ENCODE peak calls at places on chromosomes 3 and 15, in six cellular contexts. I is lower lobe of right lung, P is upper lobe of left lung, M is lower leg skin, D is fibroblast of mammary gland, X is progenitor cell of endocrine pancreas. B is an unnamed sample.

GRCh38 chr15:55434989-55435825 is 26.9 kb downstream of the PIERCE2 start:
- DNase-seq in I (no peak), P (no peak), M (no peak), D (peak; percentile 63), X (no peak), B (no peak)

GRCh38 chr3:64889991-64890390 is 202.2 kb upstream of the ADAMTS9 start:
- DNase-seq in I (no peak), P (no peak), M (peak; percentile 84), D (no peak), X (no peak), B (no peak)

GRCh38 chr15:31483924-31484368 is 157.3 kb downstream of the KLF13 start:
- DNase-seq in I (no peak), P (no peak), M (peak; percentile 83), D (no peak), X (no peak), B (peak; percentile 51)

GRCh38 chr15:69578252-69578651 is 125.6 kb downstream of the RPLP1 start:
- DNase-seq in I (no peak), P (no peak), M (no peak), D (no peak), X (no peak), B (no peak)

GRCh38 chr3:195249858-195250464 is 21.0 kb downstream of the XXYLT1 start:
- DNase-seq in I (no peak), P (peak; percentile 15), M (peak; percentile 75), D (no peak), X (no peak), B (peak; percentile 14)

GRCh38 chr15:28993720-28994053 is 107.9 kb downstream of the APBA2 start:
- DNase-seq in I (no peak), P (no peak), M (peak; percentile 75), D (no peak), X (no peak), B (no peak)

GRCh38 chr3:11007534-11007933 is 15.0 kb downstream of the SLC6A1 start:
- DNase-seq in I (no peak), P (no peak), M (no peak), D (no peak), X (no peak), B (no peak)

GRCh38 chr3:64321747-64322146 is 96.5 kb upstream of the PRICKLE2 start:
- DNase-seq in I (no peak), P (no peak), M (no peak), D (peak; percentile 83), X (no peak), B (no peak)

GRCh38 chr3:107982165-107982564 is 108.7 kb downstream of the CD47 start:
- DNase-seq in I (no peak), P (no peak), M (no peak), D (no peak), X (no peak), B (no peak)

GRCh38 chr3:17752441-17752840 is 10.0 kb upstream of the TBC1D5 start:
- DNase-seq in I (no peak), P (no peak), M (no peak), D (peak; percentile 36), X (no peak), B (no peak)

GRCh38 chr3:71290301-71290700 is 293.2 kb downstream of the FOXP1 start:
- DNase-seq in I (no peak), P (no peak), M (no peak), D (no peak), X (no peak), B (no peak)

DNA sequence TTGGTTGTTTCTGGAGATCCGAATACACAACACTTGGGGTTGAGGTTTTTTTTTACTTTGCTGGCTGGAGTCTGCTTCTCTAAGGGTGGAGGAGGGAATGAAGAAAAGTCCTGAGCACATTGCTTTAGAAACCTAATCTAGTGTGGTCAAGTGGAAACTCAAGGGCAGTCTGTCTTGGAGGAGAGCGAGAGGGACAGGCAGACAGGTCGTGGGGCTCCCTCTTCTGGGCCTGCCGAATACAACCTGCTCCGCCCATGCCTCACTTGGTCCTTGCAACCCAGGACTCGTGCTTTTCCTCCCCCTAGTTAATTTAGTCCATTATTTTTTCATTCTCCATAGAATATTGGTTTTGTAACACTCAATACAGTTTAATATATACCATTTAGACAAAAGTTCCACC is 176.7 kb upstream of the LYSMD4 start:
- DNase-seq in I (no peak), P (no peak), M (no peak), D (no peak), X (no peak), B (no peak)
- TF ChIP-seq CTCF in I (no peak), P (no peak), M (no peak), D (peak; percentile 3), X (peak; percentile 34), B (no peak)

GRCh38 chr3:94520364-94520763 is 457.5 kb downstream of the NSUN3 start:
- DNase-seq in I (no peak), P (no peak), M (no peak), D (no peak), X (no peak), B (no peak)

GRCh38 chr3:94524102-94524922 is 461.5 kb downstream of the NSUN3 start:
- DNase-seq in I (no peak), P (peak; percentile 48), M (no peak), D (no peak), X (peak; percentile 9), B (no peak)

GRCh38 chr3:94525039-94525438 is 462.2 kb downstream of the NSUN3 start:
- DNase-seq in I (no peak), P (no peak), M (no peak), D (peak; percentile 1), X (no peak), B (no peak)

DNA sequence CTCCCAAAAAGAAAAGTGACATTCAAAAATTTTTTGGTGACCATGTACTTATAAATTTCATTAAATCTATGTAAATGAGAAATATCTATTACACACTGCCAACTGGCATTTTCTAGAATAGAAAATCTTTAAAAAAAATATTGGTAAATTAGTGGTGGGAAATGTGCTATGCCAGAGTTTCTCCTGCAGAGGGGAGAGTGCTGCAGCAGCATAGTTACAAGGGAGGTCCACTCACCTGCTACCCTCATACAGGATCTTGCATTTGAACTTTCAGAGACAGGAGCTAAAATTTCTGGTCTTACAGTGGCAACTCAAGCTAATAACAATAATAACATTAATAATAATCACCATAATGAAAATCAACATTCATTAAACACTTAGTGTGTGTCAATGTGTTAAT is 459.6 kb downstream of the NSUN3 start:
- DNase-seq in I (no peak), P (no peak), M (no peak), D (no peak), X (no peak), B (no peak)
- TF ChIP-seq CTCF in I (no peak), P (no peak), M (no peak), D (no peak), X (peak; percentile 66), B (no peak)

DNA sequence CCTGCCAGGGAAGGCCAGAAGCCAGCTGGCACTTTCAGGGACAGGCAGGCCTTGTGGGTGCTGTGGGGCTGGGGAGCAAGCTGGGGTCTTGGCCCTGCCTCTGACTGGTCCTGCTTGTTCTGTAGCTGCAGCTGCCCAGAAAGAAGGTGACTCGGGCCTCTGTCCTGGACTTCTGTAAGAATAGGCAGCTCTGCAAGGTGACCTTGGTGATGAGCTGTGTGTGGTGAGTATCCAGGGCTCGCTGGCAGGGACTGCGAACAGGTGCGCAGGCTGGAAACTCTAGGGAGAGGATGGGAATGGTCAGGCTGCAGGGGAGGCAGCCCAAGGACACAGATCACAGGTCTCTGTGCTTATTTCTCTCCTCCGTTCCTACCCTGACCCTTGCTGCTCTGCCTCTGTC is 31.2 kb downstream of the SLC22A14 start:
- DNase-seq in I (no peak), P (no peak), M (no peak), D (no peak), X (no peak), B (no peak)
- TF ChIP-seq CTCF in I (no peak), P (no peak), M (no peak), D (no peak), X (no peak), B (no peak)

GRCh38 chr15:96086164-96086563 is 244.3 kb upstream of the NR2F2 start:
- DNase-seq in I (no peak), P (no peak), M (no peak), D (no peak), X (no peak), B (no peak)
- TF ChIP-seq CTCF in I (no peak), P (no peak), M (no peak), D (no peak), X (no peak), B (no peak)

DNA sequence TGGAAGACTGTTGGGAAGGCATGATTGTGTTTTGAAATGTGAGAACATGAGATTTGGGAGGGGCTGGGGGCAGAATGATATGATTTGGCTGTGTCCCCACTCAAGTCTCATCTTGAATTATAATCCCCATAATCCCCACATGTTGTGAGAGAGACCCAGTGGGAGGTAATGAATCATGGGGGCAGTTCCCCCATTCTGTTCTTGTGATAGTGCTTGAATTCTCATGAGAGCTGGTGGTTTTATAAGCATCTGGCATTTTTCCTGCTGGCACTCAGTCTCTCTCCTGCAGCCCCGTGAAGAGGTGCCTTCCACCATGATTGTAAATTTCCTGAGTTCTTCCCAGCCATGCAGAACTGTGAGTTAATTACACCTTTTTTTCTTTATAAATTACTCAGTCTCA is 430.5 kb downstream of the OTOL1 start:
- DNase-seq in I (no peak), P (no peak), M (no peak), D (peak; percentile 67), X (no peak), B (no peak)
- TF ChIP-seq CTCF in I (no peak), P (no peak), M (no peak), D (no peak), X (no peak), B (no peak)

DNA sequence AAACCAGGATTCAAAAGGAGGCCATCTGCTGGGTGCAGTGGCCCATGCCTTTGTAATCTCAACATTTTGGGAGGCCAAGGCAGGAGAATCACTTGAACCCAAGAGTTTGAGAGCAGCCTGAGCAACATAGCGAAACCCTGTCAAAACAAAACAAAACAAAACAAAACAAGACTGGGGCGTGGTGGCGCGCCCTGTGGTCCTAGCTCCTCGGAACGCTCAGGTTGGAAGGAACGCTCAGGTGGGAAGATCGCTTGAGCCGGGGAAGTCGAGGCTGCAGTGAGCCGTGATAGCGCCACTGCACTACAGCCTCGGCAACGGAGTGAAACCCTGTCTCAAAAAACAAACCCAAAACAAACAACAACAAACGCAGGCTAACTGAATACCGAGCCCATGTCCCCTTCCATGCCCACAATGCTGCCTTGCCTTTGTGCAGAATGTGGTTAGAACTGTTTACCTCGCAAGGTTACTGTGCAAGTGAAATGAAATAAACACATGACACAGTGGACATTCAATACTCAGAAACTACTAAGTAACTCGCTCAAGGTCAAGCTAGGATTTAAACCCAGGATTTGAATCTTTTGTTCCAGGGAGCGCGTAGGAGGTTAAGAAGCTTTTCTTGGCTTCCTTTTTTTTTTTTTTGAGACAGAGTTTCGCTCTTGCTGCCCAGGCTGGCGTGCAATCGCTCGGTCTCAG is 766 bp upstream of the EMC4 start:
- DNase-seq in I (no peak), P (no peak), M (no peak), D (no peak), X (no peak), B (no peak)
- TF ChIP-seq CTCF in I (no peak), P (no peak), M (no peak), D (no peak), X (no peak), B (no peak)

B was measured in Peyer's patch.